ENCODE peak calls at places on chromosomes 2 and 18, in eight cellular contexts. One of them, this sample, is unnamed.
A peak's percentile ranks its signal among the peaks of the same experiment; 100 is the strongest.

GRCh38 chr2:183868707-183869106 is 729.6 kb upstream of the ZNF804A start:
- DNase-seq in uterus: no peak
- DNase-seq in heart left ventricle: no peak
- DNase-seq in cardiac muscle cell: no peak
- DNase-seq in AG04450: no peak
- DNase-seq in testis: no peak
- DNase-seq in fibroblast of lung: peak; percentile 25
- DNase-seq in neural progenitor cell: no peak
- DNase-seq in this sample: no peak

GRCh38 chr2:23386422-23387220 is 1.6 kb downstream of the KLHL29 start:
- DNase-seq in cardiac muscle cell: no peak
- DNase-seq in uterus: peak; percentile 44
- DNase-seq in heart left ventricle: peak; percentile 27
- DNase-seq in AG04450: no peak
- DNase-seq in fibroblast of lung: no peak
- DNase-seq in testis: peak; percentile 48
- DNase-seq in neural progenitor cell: peak; percentile 67
- DNase-seq in this sample: peak; percentile 30

GRCh38 chr2:235749121-235749780 is 255.4 kb downstream of the AGAP1 start:
- DNase-seq in testis: no peak
- DNase-seq in uterus: no peak
- DNase-seq in cardiac muscle cell: peak; percentile 20
- DNase-seq in neural progenitor cell: no peak
- DNase-seq in AG04450: peak; percentile 13
- DNase-seq in fibroblast of lung: peak; percentile 51
- DNase-seq in heart left ventricle: no peak
- DNase-seq in this sample: no peak

GRCh38 chr2:179574061-179574519 is 287.3 kb downstream of the ZNF385B start:
- DNase-seq in fibroblast of lung: no peak
- DNase-seq in uterus: no peak
- DNase-seq in neural progenitor cell: no peak
- DNase-seq in heart left ventricle: no peak
- DNase-seq in AG04450: no peak
- DNase-seq in cardiac muscle cell: no peak
- DNase-seq in testis: no peak
- DNase-seq in this sample: no peak

GRCh38 chr18:31077883-31078282 is 24.3 kb downstream of the DSC2 start:
- DNase-seq in testis: no peak
- DNase-seq in fibroblast of lung: no peak
- DNase-seq in AG04450: no peak
- DNase-seq in uterus: no peak
- DNase-seq in heart left ventricle: no peak
- DNase-seq in neural progenitor cell: no peak
- DNase-seq in cardiac muscle cell: no peak
- DNase-seq in this sample: no peak

GRCh38 chr2:157788201-157788600 is 87.9 kb downstream of the ACVR1 start:
- DNase-seq in AG04450: no peak
- DNase-seq in fibroblast of lung: no peak
- DNase-seq in uterus: no peak
- DNase-seq in cardiac muscle cell: no peak
- DNase-seq in testis: no peak
- DNase-seq in heart left ventricle: no peak
- DNase-seq in neural progenitor cell: no peak
- DNase-seq in this sample: no peak

GRCh38 chr2:232901711-232902578 is 31.9 kb downstream of the SNORC start:
- DNase-seq in heart left ventricle: no peak
- DNase-seq in cardiac muscle cell: peak; percentile 84
- DNase-seq in fibroblast of lung: peak; percentile 88
- DNase-seq in AG04450: peak; percentile 57
- DNase-seq in neural progenitor cell: no peak
- DNase-seq in uterus: no peak
- DNase-seq in testis: no peak
- DNase-seq in this sample: no peak

GRCh38 chr18:68897286-68897685 is 99.4 kb downstream of the CCDC102B start:
- DNase-seq in uterus: no peak
- DNase-seq in testis: no peak
- DNase-seq in AG04450: no peak
- DNase-seq in cardiac muscle cell: no peak
- DNase-seq in neural progenitor cell: no peak
- DNase-seq in heart left ventricle: no peak
- DNase-seq in fibroblast of lung: no peak
- DNase-seq in this sample: no peak

GRCh38 chr2:238462782-238463396 is 36.2 kb downstream of the ASB1 start:
- DNase-seq in uterus: no peak
- DNase-seq in AG04450: peak; percentile 11
- DNase-seq in fibroblast of lung: peak; percentile 68
- DNase-seq in neural progenitor cell: peak; percentile 48
- DNase-seq in testis: no peak
- DNase-seq in heart left ventricle: no peak
- DNase-seq in cardiac muscle cell: peak; percentile 73
- DNase-seq in this sample: no peak

GRCh38 chr2:200278694-200279316 is 27.7 kb upstream of the SPATS2L start:
- DNase-seq in cardiac muscle cell: no peak
- DNase-seq in heart left ventricle: no peak
- DNase-seq in neural progenitor cell: no peak
- DNase-seq in uterus: no peak
- DNase-seq in AG04450: no peak
- DNase-seq in testis: no peak
- DNase-seq in fibroblast of lung: no peak
- DNase-seq in this sample: no peak

GRCh38 chr18:6537468-6537867 is 122.8 kb upstream of the L3MBTL4 start:
- DNase-seq in cardiac muscle cell: peak; percentile 22
- DNase-seq in AG04450: no peak
- DNase-seq in fibroblast of lung: peak; percentile 22
- DNase-seq in neural progenitor cell: no peak
- DNase-seq in testis: no peak
- DNase-seq in uterus: no peak
- DNase-seq in heart left ventricle: no peak
- DNase-seq in this sample: no peak

GRCh38 chr2:201962766-201963555 is 70.7 kb upstream of the FZD7 start:
- DNase-seq in neural progenitor cell: no peak
- DNase-seq in uterus: no peak
- DNase-seq in cardiac muscle cell: no peak
- DNase-seq in AG04450: no peak
- DNase-seq in testis: no peak
- DNase-seq in heart left ventricle: no peak
- DNase-seq in fibroblast of lung: no peak
- DNase-seq in this sample: no peak

GRCh38 chr2:213145723-213146242 is 5.6 kb downstream of the IKZF2 start:
- DNase-seq in neural progenitor cell: no peak
- DNase-seq in cardiac muscle cell: no peak
- DNase-seq in fibroblast of lung: no peak
- DNase-seq in testis: no peak
- DNase-seq in AG04450: no peak
- DNase-seq in heart left ventricle: no peak
- DNase-seq in uterus: no peak
- DNase-seq in this sample: no peak

GRCh38 chr18:56307354-56307753 is 331.0 kb downstream of the TXNL1 start:
- DNase-seq in neural progenitor cell: no peak
- DNase-seq in testis: no peak
- DNase-seq in cardiac muscle cell: no peak
- DNase-seq in fibroblast of lung: no peak
- DNase-seq in heart left ventricle: no peak
- DNase-seq in AG04450: no peak
- DNase-seq in uterus: no peak
- DNase-seq in this sample: no peak

GRCh38 chr2:47062721-47063120 is 92.4 kb downstream of the STPG4 start:
- DNase-seq in cardiac muscle cell: no peak
- DNase-seq in testis: no peak
- DNase-seq in heart left ventricle: no peak
- DNase-seq in uterus: no peak
- DNase-seq in fibroblast of lung: peak; percentile 36
- DNase-seq in AG04450: no peak
- DNase-seq in neural progenitor cell: no peak
- DNase-seq in this sample: peak; percentile 72
- H3K27ac ChIP-seq in cardiac muscle cell: no peak overlapping the region
- H3K27ac ChIP-seq in testis: peak overlapping the region; percentile 65
- H3K27ac ChIP-seq in heart left ventricle: no peak overlapping the region
- H3K27ac ChIP-seq in uterus: peak overlapping the region; percentile 63
- H3K27ac ChIP-seq in fibroblast of lung: peak overlapping the region; percentile 33
- H3K27ac ChIP-seq in AG04450: no peak overlapping the region
- H3K27ac ChIP-seq in neural progenitor cell: no peak overlapping the region
- H3K27ac ChIP-seq in this sample: peak overlapping the region; percentile 83

GRCh38 chr2:229050063-229050635 is 220.9 kb downstream of the PID1 start:
- DNase-seq in uterus: no peak
- DNase-seq in fibroblast of lung: peak; percentile 58
- DNase-seq in neural progenitor cell: no peak
- DNase-seq in heart left ventricle: no peak
- DNase-seq in cardiac muscle cell: no peak
- DNase-seq in testis: no peak
- DNase-seq in AG04450: no peak
- DNase-seq in this sample: no peak
- H3K4me3 ChIP-seq in uterus: no peak overlapping the region
- H3K4me3 ChIP-seq in fibroblast of lung: no peak overlapping the region
- H3K4me3 ChIP-seq in neural progenitor cell: no peak overlapping the region
- H3K4me3 ChIP-seq in heart left ventricle: no peak overlapping the region
- H3K4me3 ChIP-seq in cardiac muscle cell: no peak overlapping the region
- H3K4me3 ChIP-seq in testis: no peak overlapping the region
- H3K4me3 ChIP-seq in AG04450: no peak overlapping the region
- H3K4me3 ChIP-seq in this sample: no peak overlapping the region

DNA sequence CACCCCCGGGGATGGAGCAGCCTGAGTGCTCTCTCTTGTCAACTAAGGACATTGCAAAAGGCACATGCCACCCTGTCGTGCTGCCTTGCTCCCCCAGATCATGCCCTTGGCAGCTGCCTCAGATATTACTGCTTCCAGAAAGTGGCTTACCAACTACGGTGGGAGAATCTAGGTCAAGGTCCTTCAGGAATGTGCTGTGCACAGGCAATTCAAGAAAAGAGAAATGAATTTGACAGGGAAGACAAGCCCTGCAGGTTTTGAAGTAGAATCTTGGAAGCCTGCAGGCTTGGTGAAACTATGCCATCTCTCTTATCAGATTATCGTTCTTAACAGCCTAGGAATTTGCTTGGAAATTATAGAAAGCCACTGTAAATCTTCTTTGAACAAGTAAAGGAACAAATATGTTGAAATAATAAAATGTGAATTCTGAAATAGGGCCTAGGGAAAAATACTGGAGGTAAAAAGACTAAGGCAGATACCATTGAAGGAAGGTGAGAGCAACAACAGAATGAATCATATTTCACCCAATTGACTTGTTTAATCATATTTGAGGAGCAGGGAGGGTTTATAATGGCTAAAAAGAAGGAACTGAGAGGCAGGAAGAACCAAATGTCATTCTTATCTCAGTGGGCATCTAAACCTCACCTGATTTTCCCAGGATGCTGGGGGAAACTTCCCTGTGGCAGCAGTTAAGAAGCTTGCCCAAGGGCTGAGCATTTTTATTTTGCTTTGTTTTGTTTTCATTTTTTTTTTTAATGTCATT is 94.0 kb upstream of the GLS start:
- DNase-seq in neural progenitor cell: no peak
- DNase-seq in uterus: no peak
- DNase-seq in testis: peak; percentile 74
- DNase-seq in AG04450: no peak
- DNase-seq in fibroblast of lung: no peak
- DNase-seq in heart left ventricle: no peak
- DNase-seq in cardiac muscle cell: no peak
- DNase-seq in this sample: no peak
- H3K27ac ChIP-seq in neural progenitor cell: no peak overlapping the region
- H3K27ac ChIP-seq in uterus: no peak overlapping the region
- H3K27ac ChIP-seq in testis: no peak overlapping the region
- H3K27ac ChIP-seq in AG04450: no peak overlapping the region
- H3K27ac ChIP-seq in fibroblast of lung: no peak overlapping the region
- H3K27ac ChIP-seq in heart left ventricle: no peak overlapping the region
- H3K27ac ChIP-seq in cardiac muscle cell: no peak overlapping the region
- H3K27ac ChIP-seq in this sample: no peak overlapping the region

DNA sequence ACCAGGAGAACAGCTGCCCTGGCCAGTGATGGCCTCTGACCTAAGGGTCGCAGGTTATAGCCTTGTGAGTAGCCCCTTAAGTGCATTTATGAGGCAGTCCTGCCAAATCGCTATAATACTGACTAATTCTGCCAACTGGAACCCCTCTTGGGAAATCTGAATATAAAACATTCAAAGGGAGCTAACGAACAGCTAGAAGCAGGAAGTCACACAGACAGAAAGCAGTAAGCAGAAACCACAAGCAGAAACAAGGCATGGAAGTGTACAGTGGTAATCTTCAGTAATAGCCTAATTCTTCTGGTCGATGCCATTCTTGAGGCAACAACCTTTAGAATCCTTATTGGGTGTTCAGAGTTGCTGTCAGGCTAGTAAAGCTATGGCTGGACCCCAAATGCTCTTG is 521.3 kb downstream of the METTL4 start:
- DNase-seq in fibroblast of lung: no peak
- DNase-seq in AG04450: no peak
- DNase-seq in testis: no peak
- DNase-seq in heart left ventricle: no peak
- DNase-seq in uterus: no peak
- DNase-seq in cardiac muscle cell: peak; percentile 37
- DNase-seq in neural progenitor cell: no peak
- DNase-seq in this sample: no peak
- H3K4me3 ChIP-seq in fibroblast of lung: no peak overlapping the region
- H3K4me3 ChIP-seq in AG04450: no peak overlapping the region
- H3K4me3 ChIP-seq in testis: no peak overlapping the region
- H3K4me3 ChIP-seq in heart left ventricle: no peak overlapping the region
- H3K4me3 ChIP-seq in uterus: no peak overlapping the region
- H3K4me3 ChIP-seq in cardiac muscle cell: no peak overlapping the region
- H3K4me3 ChIP-seq in neural progenitor cell: no peak overlapping the region
- H3K4me3 ChIP-seq in this sample: no peak overlapping the region

DNA sequence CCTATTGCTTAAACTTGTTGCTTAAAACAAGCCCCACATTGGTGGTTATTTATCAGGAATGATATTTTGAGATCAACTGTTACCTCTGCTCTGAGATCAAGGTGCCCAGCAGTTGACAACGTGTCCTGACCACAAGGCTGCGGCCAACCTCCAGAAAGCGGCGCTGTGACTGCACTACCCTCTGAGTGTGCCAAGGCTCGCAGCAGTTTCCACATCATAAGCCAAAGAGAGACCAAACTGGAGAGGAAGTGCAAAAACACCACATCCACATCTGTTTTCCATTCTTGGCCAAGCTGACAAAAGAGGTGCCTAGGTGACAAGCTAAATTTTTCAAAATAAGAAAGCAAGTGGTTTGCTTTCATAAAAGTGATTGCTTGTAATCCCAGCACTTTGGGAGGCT is 410.8 kb upstream of the POU3F3 start:
- DNase-seq in fibroblast of lung: no peak
- DNase-seq in AG04450: no peak
- DNase-seq in neural progenitor cell: no peak
- DNase-seq in uterus: no peak
- DNase-seq in testis: no peak
- DNase-seq in heart left ventricle: no peak
- DNase-seq in cardiac muscle cell: no peak
- DNase-seq in this sample: no peak
- H3K27ac ChIP-seq in fibroblast of lung: no peak overlapping the region
- H3K27ac ChIP-seq in AG04450: no peak overlapping the region
- H3K27ac ChIP-seq in neural progenitor cell: no peak overlapping the region
- H3K27ac ChIP-seq in uterus: no peak overlapping the region
- H3K27ac ChIP-seq in testis: no peak overlapping the region
- H3K27ac ChIP-seq in heart left ventricle: no peak overlapping the region
- H3K27ac ChIP-seq in cardiac muscle cell: no peak overlapping the region
- H3K27ac ChIP-seq in this sample: no peak overlapping the region